ENCODE peak calls at places on chromosomes 4 and X, in eight cellular contexts. Y is T47D; U is RPMI7951; H is cardiac muscle cell; P is activated CD4-positive, alpha-beta T cell treated with anti-CD3 and anti-CD28 coated beads, Interleukin-2, amount 50 U/mL, for 4 hours; B is stimulated activated CD8-positive, alpha-beta memory T cell treated with anti-CD3 and anti-CD28 coated beads, Interleukin-15, amount 100 ng/mL, for 1 hour; X is right atrium auricular region; F is naive thymus-derived CD4-positive, alpha-beta T cell. T is an unnamed sample.

GRCh38 chrX:119667111-119667928 is 25.6 kb downstream of the SEPTIN6 start:
- DNase-seq in Y (no peak), U (no peak), H (peak; percentile 61), P (no peak), B (no peak), X (no peak), F (no peak), T (no peak)

GRCh38 chrX:129744881-129745321 is 6.1 kb downstream of the XPNPEP2 start:
- DNase-seq in Y (no peak), U (no peak), H (no peak), P (peak; percentile 12), B (no peak), X (no peak), F (peak; percentile 26), T (no peak)

GRCh38 chrX:134186362-134187121 is 50.4 kb upstream of the CCDC160 start:
- DNase-seq in Y (no peak), U (no peak), H (no peak), P (peak; percentile 48), B (no peak), X (no peak), F (peak; percentile 73), T (no peak)

GRCh38 chrX:39439910-39440733 is 638.9 kb downstream of the MID1IP1 start:
- DNase-seq in Y (no peak), U (no peak), H (no peak), P (no peak), B (no peak), X (no peak), F (no peak), T (no peak)

GRCh38 chr4:10491420-10491819 is 34.2 kb upstream of the ZNF518B start:
- DNase-seq in Y (no peak), U (no peak), H (no peak), P (no peak), B (no peak), X (no peak), F (no peak), T (no peak)

GRCh38 chr4:19158451-19158850 is 1093.3 kb upstream of the SLIT2 start:
- DNase-seq in Y (no peak), U (no peak), H (no peak), P (no peak), B (no peak), X (no peak), F (no peak), T (no peak)

GRCh38 chr4:108650212-108651067 is at the start of gene OSTC:
- DNase-seq in Y (peak; percentile 63), U (peak; percentile 94), H (peak; percentile 98), P (peak; percentile 90), B (peak; percentile 88), X (peak; percentile 96), F (peak; percentile 90), T (peak; percentile 86)

GRCh38 chr4:38162240-38162784 is 202.1 kb downstream of the PTTG2 start:
- DNase-seq in Y (no peak), U (peak; percentile 97), H (peak; percentile 89), P (no peak), B (no peak), X (no peak), F (no peak), T (no peak)

GRCh38 chrX:110000854-110001701 is 1.8 kb upstream of the TMEM164 start:
- DNase-seq in Y (no peak), U (no peak), H (no peak), P (no peak), B (no peak), X (no peak), F (no peak), T (no peak)

GRCh38 chr4:15912961-15913630 is 25.4 kb downstream of the FGFBP1 start:
- DNase-seq in Y (no peak), U (peak; percentile 50), H (peak; percentile 65), P (no peak), B (no peak), X (no peak), F (no peak), T (no peak)

GRCh38 chr4:103011378-103012025 is 8.0 kb downstream of the SLC9B1 start:
- DNase-seq in Y (no peak), U (peak; percentile 90), H (peak; percentile 59), P (no peak), B (no peak), X (no peak), F (no peak), T (no peak)

GRCh38 chrX:38678217-38678616 is 116.9 kb downstream of the TSPAN7 start:
- DNase-seq in Y (no peak), U (no peak), H (no peak), P (no peak), B (no peak), X (no peak), F (no peak), T (no peak)

T was measured in NCI-H1048.